ENCODE peak calls at places on chromosomes 1 and 21, in eight cellular contexts. V, E, K, R, X, C, Y and G are unnamed samples.

GRCh38 chr1:154752273-154753030 is 117.6 kb downstream of the KCNN3 start:
- DNase-seq in X (no peak), R (no peak), V (no peak), C (no peak), K (no peak), Y (no peak), E (peak), G (no peak)

GRCh38 chr1:61170328-61171238 is 88.2 kb downstream of the NFIA start:
- DNase-seq in V (no peak), Y (no peak), X (no peak), C (peak), E (no peak), R (no peak), K (no peak), G (peak)

GRCh38 chr1:5927506-5928370 is 64.5 kb downstream of the NPHP4 start:
- DNase-seq in V (no peak), Y (no peak), K (no peak), R (no peak), C (no peak), X (no peak), E (no peak), G (no peak)

GRCh38 chr1:202112864-202113689 is 9.6 kb upstream of the GPR37L1 start:
- DNase-seq in X (no peak), C (no peak), V (peak), R (no peak), E (no peak), K (no peak), Y (peak), G (no peak)

GRCh38 chr1:10745383-10745782 is 51.1 kb downstream of the CASZ1 start:
- DNase-seq in V (no peak), E (no peak), C (no peak), Y (no peak), X (no peak), R (no peak), K (no peak), G (no peak)

GRCh38 chr1:51916587-51917405 is 38.3 kb upstream of the NRDC start:
- DNase-seq in X (no peak), R (no peak), V (no peak), C (no peak), E (no peak), K (no peak), Y (no peak), G (no peak)

GRCh38 chr21:36706951-36707762 is 8.2 kb downstream of the SIM2 start:
- DNase-seq in Y (peak), K (no peak), C (no peak), E (no peak), X (no peak), R (no peak), V (no peak), G (peak)

GRCh38 chr1:50023292-50024159 is at the start of gene AGBL4:
- DNase-seq in R (no peak), X (no peak), K (no peak), E (no peak), Y (peak), C (peak), V (peak), G (peak)

GRCh38 chr1:9780554-9781110 is 43.1 kb downstream of the CLSTN1 start:
- DNase-seq in V (no peak), K (no peak), X (no peak), E (no peak), Y (no peak), C (peak), R (no peak), G (peak)

GRCh38 chr1:182236651-182237077 is 154.9 kb downstream of the GLUL start:
- DNase-seq in V (no peak), R (no peak), X (no peak), E (no peak), Y (no peak), K (no peak), C (no peak), G (no peak)